ENCODE peak calls at places on chromosomes 3 and 15, in five cellular contexts. C is CD4-positive, CD25-positive, alpha-beta regulatory T cell; I is prostate gland; T is psoas muscle; W is right lobe of liver. Y is an unnamed sample.
A peak's percentile ranks its signal among the peaks of the same experiment; 100 is the strongest.

GRCh38 chr15:72197460-72198409 is at the start of gene GRAMD2A:
- DNase-seq in I (no peak), W (no peak), C (no peak), T (peak; percentile 34), Y (no peak)

GRCh38 chr3:62090066-62090465 is 283.3 kb downstream of the FEZF2 start:
- DNase-seq in W (no peak), T (no peak), C (no peak), I (no peak), Y (no peak)

GRCh38 chr3:138199847-138200246 is 12.7 kb downstream of the ARMC8 start:
- DNase-seq in I (no peak), T (no peak), W (no peak), C (no peak), Y (no peak)

GRCh38 chr15:24899367-24899766 is 55.4 kb upstream of the SNRPN start:
- DNase-seq in T (no peak), W (no peak), I (no peak), C (no peak), Y (no peak)

GRCh38 chr15:61141497-61142125 is 87.5 kb downstream of the RORA start:
- DNase-seq in W (no peak), C (no peak), T (no peak), I (no peak), Y (no peak)

GRCh38 chr3:169760479-169760878 is 4.4 kb downstream of the TERC start:
- DNase-seq in C (no peak), I (no peak), T (no peak), W (no peak), Y (no peak)

GRCh38 chr15:31434418-31435255 is 108.0 kb downstream of the KLF13 start:
- DNase-seq in I (no peak), C (peak; percentile 75), W (no peak), T (peak; percentile 30), Y (peak; percentile 46)

GRCh38 chr15:70101459-70102113 is 3.9 kb upstream of the TLE3 start:
- DNase-seq in C (no peak), T (no peak), W (peak; percentile 78), I (peak; percentile 76), Y (peak; percentile 68)

GRCh38 chr3:126873416-126873815 is 109.5 kb upstream of the PLXNA1 start:
- DNase-seq in W (no peak), T (no peak), I (no peak), C (no peak), Y (no peak)

DNA sequence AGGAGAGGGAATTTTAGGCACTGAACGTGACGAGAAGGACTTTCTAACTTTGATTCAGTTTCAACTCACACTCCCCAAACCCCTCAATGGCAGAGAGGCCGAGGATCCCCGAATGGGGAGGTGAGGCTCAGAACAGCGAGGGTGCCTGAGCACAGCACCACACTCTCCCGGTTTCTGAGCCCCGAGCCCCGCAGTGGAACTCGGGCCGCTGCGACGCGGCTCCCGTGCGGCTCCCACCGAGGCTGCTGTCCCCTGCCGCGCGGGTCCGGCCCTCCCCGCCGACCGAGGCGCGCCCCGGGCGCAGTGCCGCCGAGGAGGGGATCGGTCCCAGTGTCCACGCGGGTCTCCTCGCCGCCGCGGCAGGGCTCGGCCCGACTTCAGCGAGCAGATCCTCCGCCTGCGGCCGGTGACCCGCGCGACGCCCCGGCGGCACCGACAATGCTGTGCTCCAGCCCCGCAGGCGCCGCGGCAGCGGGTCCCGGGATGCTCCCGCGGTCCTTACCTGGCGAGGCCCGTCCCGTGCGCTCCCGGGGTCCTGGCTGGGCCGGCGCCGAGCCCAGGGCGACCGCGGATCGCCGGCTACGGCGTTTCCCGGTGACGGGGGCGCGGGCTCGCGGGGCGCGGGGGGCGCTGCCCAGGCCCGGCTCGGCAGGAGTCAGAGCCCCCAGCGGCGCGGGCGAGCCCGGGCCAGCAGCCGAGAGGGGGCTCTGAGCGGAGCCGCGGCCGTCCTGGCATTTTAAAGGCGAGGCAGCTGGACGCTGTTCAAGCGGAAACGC is at the start of gene CTXND1:
- DNase-seq in C (no peak), T (peak; percentile 17), I (no peak), W (peak; percentile 58), Y (no peak)
- H3K4me3 ChIP-seq in C (no peak within 1 kb of the TSS), T (peak within 1 kb of the TSS; percentile 62), I (peak within 1 kb of the TSS; percentile 28), W (peak within 1 kb of the TSS; percentile 57), Y (peak within 1 kb of the TSS; percentile 50)

GRCh38 chr15:88804257-88804656 is 1.0 kb downstream of the ACAN start:
- DNase-seq in W (no peak), I (no peak), T (no peak), C (no peak), Y (no peak)
- H3K9me3 ChIP-seq in W (no peaks in the 10 kb centered on the region), I (no peaks in the 10 kb centered on the region), T (no peaks in the 10 kb centered on the region), C (no peaks in the 10 kb centered on the region), Y (no peaks in the 10 kb centered on the region)

DNA sequence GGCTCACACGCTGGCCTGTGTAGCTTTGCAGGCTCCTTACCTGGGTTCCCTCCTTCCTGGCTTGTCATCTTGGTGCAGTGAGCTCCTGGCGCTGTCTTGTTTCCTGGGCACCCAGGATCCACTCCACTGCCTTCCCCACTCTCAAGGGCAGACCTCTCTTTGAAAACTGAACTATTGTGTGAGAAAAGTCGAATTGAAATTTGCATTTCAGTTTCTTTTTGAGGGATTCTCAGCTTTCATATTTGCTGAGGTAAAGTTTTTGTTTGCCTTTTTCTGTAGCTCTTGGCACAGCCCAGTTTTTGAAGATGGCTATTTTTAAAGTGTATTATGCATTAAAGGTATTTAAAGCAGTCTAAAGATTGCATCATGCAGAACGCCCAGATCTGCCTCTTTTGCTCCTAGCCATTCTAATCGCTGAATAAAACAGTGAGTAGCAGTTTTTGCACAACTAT is 70.1 kb downstream of the CCK start:
- DNase-seq in I (no peak), W (no peak), C (no peak), T (no peak), Y (no peak)
- H3K4me1 ChIP-seq in I (no peaks in the 10 kb centered on the region), W (no peaks in the 10 kb centered on the region), C (no peaks in the 10 kb centered on the region), T (peaks cover 11% of the 10 kb centered on the region), Y (peaks cover 16% of the 10 kb centered on the region)

DNA sequence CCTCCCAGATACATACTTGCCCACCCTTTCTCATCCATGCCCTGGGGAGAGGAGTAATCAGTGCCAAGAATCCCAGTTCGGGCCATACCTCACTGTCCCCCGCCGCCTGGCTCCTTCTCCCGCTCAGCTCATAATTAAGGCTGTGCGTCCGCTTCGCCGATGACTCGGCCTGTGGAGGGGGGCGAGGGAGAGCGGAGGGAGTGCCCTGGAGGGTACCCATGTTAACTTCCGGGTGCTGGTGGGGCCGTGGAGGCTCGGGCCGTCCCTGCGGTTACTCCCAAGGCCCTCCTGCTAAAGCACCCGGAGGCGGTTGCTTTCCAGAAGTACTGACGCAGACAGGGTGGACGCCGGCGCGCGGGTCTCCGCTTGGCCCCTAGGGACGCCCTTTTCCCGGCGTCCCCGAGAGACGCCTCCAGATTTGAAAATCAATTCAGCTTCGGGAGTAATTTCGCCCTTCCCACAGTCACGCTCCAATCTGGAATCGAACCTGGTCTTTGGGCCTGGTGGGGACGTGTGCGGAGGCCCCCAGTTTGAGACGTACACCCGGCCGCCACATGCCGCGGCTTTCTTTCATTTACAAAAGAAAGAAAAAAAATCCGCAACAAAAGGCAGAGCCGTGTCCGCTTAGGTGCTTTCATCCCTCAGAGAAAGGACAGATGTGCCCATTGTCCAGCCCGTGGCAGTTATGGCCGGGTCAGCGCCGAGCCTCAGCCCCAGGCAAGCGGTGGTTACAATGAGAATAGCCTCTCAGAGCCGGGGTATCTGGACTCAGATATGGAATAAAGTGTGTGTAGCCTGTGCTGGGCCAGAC is 1.0 kb upstream of the ONECUT1 start:
- DNase-seq in C (no peak), W (peak; percentile 64), I (no peak), T (no peak), Y (no peak)
- H3K4me3 ChIP-seq in C (no peak overlapping the region), W (peak overlapping the region; percentile 82), I (no peak overlapping the region), T (peak overlapping the region; percentile 67), Y (peak overlapping the region; percentile 50)

DNA sequence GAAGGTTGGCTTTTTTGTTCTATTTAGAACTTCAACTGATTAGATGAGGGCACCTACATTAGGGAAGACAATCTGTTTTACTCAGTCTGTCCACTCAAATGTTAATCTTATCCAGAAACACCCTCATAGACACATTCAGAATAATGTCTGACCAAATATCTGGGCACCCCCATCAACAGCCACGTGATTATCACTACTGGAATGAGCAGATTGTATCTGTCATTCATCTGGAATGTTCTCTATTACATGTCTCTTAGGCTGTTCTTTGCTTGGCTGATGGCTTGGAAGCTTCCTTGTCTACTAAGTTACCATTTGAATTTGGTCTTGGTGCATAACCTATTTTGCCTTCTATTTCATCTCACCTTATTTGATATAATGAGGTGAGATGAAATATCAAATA is 15.7 kb upstream of the LRRC58 start:
- DNase-seq in T (no peak), I (no peak), W (no peak), C (no peak), Y (no peak)
- H3K9me3 ChIP-seq in T (no peaks in the 10 kb centered on the region), I (no peaks in the 10 kb centered on the region), W (no peaks in the 10 kb centered on the region), C (no peaks in the 10 kb centered on the region), Y (no peaks in the 10 kb centered on the region)

GRCh38 chr3:112779558-112780480 is 66.8 kb downstream of the CD200R1L start:
- DNase-seq in I (no peak), C (no peak), W (no peak), T (no peak), Y (no peak)
- H3K4me1 ChIP-seq in I (no peaks in the 10 kb centered on the region), C (peaks cover 7% of the 10 kb centered on the region), W (no peaks in the 10 kb centered on the region), T (no peaks in the 10 kb centered on the region), Y (no peaks in the 10 kb centered on the region)

Y was measured in gastrocnemius medialis.